ENCODE peak calls at places on chromosomes 1 and 21, in five cellular contexts. One of them, this sample, is unnamed.

GRCh38 chr1:182113879-182114626 is 52.5 kb upstream of the ZNF648 start:
- DNase-seq in IMR-90: no peak
- DNase-seq in HepG2: peak
- DNase-seq in GM12878: no peak
- DNase-seq in K562: no peak
- DNase-seq in this sample: no peak

GRCh38 chr1:26529655-26530539 is at the start of gene RPS6KA1:
- DNase-seq in IMR-90: peak
- DNase-seq in HepG2: peak
- DNase-seq in GM12878: no peak
- DNase-seq in K562: peak
- DNase-seq in this sample: peak

GRCh38 chr1:151924691-151925587 is 15.6 kb upstream of the THEM4 start:
- DNase-seq in IMR-90: no peak
- DNase-seq in HepG2: no peak
- DNase-seq in GM12878: peak
- DNase-seq in K562: no peak
- DNase-seq in this sample: no peak

GRCh38 chr21:29638761-29639327 is 301.0 kb downstream of the GRIK1 start:
- DNase-seq in IMR-90: no peak
- DNase-seq in HepG2: no peak
- DNase-seq in GM12878: no peak
- DNase-seq in K562: no peak
- DNase-seq in this sample: no peak

GRCh38 chr1:21175670-21176581 is 771 bp downstream of the EIF4G3 start:
- DNase-seq in IMR-90: no peak
- DNase-seq in HepG2: no peak
- DNase-seq in GM12878: no peak
- DNase-seq in K562: peak
- DNase-seq in this sample: peak

GRCh38 chr1:151581946-151582345 is 29.9 kb upstream of the SNX27 start:
- DNase-seq in IMR-90: no peak
- DNase-seq in HepG2: no peak
- DNase-seq in GM12878: no peak
- DNase-seq in K562: no peak
- DNase-seq in this sample: no peak

GRCh38 chr1:151720974-151721787 is at the start of gene RIIAD1:
- DNase-seq in IMR-90: no peak
- DNase-seq in HepG2: no peak
- DNase-seq in GM12878: no peak
- DNase-seq in K562: peak
- DNase-seq in this sample: peak

GRCh38 chr1:71509051-71509595 is 428.3 kb upstream of the ZRANB2 start:
- DNase-seq in IMR-90: peak
- DNase-seq in HepG2: no peak
- DNase-seq in GM12878: no peak
- DNase-seq in K562: no peak
- DNase-seq in this sample: no peak

GRCh38 chr1:65894738-65895605 is 102.3 kb downstream of the PDE4B start:
- DNase-seq in IMR-90: peak
- DNase-seq in HepG2: no peak
- DNase-seq in GM12878: peak
- DNase-seq in K562: no peak
- DNase-seq in this sample: no peak

GRCh38 chr1:72435025-72435424 is 152.7 kb upstream of the NEGR1 start:
- DNase-seq in IMR-90: peak
- DNase-seq in HepG2: no peak
- DNase-seq in GM12878: no peak
- DNase-seq in K562: no peak
- DNase-seq in this sample: no peak

GRCh38 chr1:57483954-57484353 is 60.1 kb upstream of the DAB1 start:
- DNase-seq in IMR-90: peak
- DNase-seq in HepG2: no peak
- DNase-seq in GM12878: no peak
- DNase-seq in K562: no peak
- DNase-seq in this sample: no peak

GRCh38 chr1:57949168-57949567 is 525.3 kb upstream of the DAB1 start:
- DNase-seq in IMR-90: no peak
- DNase-seq in HepG2: no peak
- DNase-seq in GM12878: no peak
- DNase-seq in K562: no peak
- DNase-seq in this sample: no peak

GRCh38 chr1:40694353-40694874 is 2.9 kb downstream of the NFYC start:
- DNase-seq in IMR-90: no peak
- DNase-seq in HepG2: no peak
- DNase-seq in GM12878: no peak
- DNase-seq in K562: no peak
- DNase-seq in this sample: no peak

GRCh38 chr1:245436407-245436806 is 281.6 kb downstream of the KIF26B start:
- DNase-seq in IMR-90: no peak
- DNase-seq in HepG2: no peak
- DNase-seq in GM12878: no peak
- DNase-seq in K562: no peak
- DNase-seq in this sample: no peak

GRCh38 chr1:85366391-85366790 is 90.0 kb upstream of the BCL10 start:
- DNase-seq in IMR-90: peak
- DNase-seq in HepG2: no peak
- DNase-seq in GM12878: no peak
- DNase-seq in K562: no peak
- DNase-seq in this sample: no peak

GRCh38 chr1:98939471-98939870 is 65.2 kb downstream of the PLPPR5 start:
- DNase-seq in IMR-90: no peak
- DNase-seq in HepG2: no peak
- DNase-seq in GM12878: no peak
- DNase-seq in K562: no peak
- DNase-seq in this sample: no peak

DNA sequence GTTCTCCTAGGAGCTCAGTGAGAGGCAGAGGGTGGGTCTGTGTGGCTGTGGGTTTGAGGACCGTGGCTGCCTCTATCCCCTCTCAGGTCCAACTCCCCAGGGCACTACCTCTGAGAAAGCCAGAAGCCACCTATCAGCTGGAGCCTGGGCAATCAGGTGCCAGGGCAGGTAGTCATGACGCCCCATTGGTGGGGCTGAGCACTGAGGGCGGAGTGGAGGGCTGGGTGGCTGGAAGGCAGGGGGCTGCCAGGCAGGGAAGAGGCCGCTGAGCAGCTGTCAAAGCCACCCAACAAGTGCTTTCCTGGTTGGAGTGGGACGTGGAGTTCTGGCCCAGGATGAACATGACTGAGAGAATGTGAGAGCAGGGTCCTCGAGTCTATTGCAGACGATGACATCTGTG is 164.9 kb upstream of the AJAP1 start:
- DNase-seq in IMR-90: no peak
- DNase-seq in HepG2: no peak
- DNase-seq in GM12878: no peak
- DNase-seq in K562: no peak
- DNase-seq in this sample: no peak
- TF ChIP-seq RFX5 in IMR-90: no peak
- TF ChIP-seq RFX5 in HepG2: no peak
- TF ChIP-seq RFX5 in GM12878: no peak
- TF ChIP-seq RFX5 in K562: no peak
- TF ChIP-seq RFX5 in this sample: no peak

DNA sequence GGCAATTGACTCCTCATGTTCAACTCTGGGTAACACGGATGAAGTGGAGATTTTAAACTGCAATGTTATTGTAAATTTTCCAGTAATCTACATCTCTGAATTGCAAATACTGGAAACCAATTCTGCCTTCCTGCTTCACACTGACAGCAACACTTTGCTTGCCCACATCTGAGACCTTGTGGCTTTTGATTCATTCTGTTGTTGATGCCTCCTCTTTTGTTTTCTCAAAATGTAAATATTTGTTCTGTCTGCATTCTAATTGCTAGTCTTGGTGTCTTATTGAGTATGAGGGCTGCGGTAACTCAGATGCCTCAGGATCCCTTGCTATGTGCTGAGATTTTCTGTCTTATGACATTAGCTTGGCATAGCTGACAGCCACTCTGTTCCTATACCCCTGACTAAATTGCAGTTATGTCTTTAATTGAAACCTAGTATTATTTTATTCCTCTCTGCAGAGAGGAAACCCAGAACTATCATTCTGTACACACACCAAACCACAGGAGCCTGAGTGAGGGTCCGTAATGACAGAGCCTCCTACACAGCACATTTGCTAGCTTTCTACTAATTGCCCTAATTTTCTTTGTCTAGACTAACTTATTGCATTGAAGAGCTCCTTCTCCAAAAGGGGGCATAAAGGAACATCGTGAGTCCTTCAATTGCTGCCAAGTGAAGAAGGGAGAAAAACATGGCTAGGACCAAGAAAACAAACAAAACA is 72.1 kb downstream of the GREM2 start:
- DNase-seq in IMR-90: no peak
- DNase-seq in HepG2: no peak
- DNase-seq in GM12878: no peak
- DNase-seq in K562: no peak
- DNase-seq in this sample: no peak
- TF ChIP-seq MXI1 in IMR-90: no peak
- TF ChIP-seq MXI1 in HepG2: no peak
- TF ChIP-seq MXI1 in GM12878: no peak
- TF ChIP-seq MXI1 in K562: no peak
- TF ChIP-seq MXI1 in this sample: no peak

GRCh38 chr1:59730302-59730701 is 84.4 kb upstream of the HOOK1 start:
- DNase-seq in IMR-90: peak
- DNase-seq in HepG2: no peak
- DNase-seq in GM12878: no peak
- DNase-seq in K562: no peak
- DNase-seq in this sample: no peak
- TF ChIP-seq RFX5 in IMR-90: no peak
- TF ChIP-seq RFX5 in HepG2: no peak
- TF ChIP-seq RFX5 in GM12878: no peak
- TF ChIP-seq RFX5 in K562: no peak
- TF ChIP-seq RFX5 in this sample: no peak

GRCh38 chr1:155125511-155125945 is 2.1 kb upstream of the EFNA1 start:
- DNase-seq in IMR-90: no peak
- DNase-seq in HepG2: no peak
- DNase-seq in GM12878: no peak
- DNase-seq in K562: no peak
- DNase-seq in this sample: no peak
- TF ChIP-seq MXI1 in IMR-90: no peak
- TF ChIP-seq MXI1 in HepG2: no peak
- TF ChIP-seq MXI1 in GM12878: no peak
- TF ChIP-seq MXI1 in K562: no peak
- TF ChIP-seq MXI1 in this sample: no peak

GRCh38 chr1:186736971-186737685 is 56.9 kb upstream of the PTGS2 start:
- DNase-seq in IMR-90: no peak
- DNase-seq in HepG2: no peak
- DNase-seq in GM12878: no peak
- DNase-seq in K562: no peak
- DNase-seq in this sample: no peak
- TF ChIP-seq RFX5 in IMR-90: no peak
- TF ChIP-seq RFX5 in HepG2: no peak
- TF ChIP-seq RFX5 in GM12878: no peak
- TF ChIP-seq RFX5 in K562: no peak
- TF ChIP-seq RFX5 in this sample: no peak

DNA sequence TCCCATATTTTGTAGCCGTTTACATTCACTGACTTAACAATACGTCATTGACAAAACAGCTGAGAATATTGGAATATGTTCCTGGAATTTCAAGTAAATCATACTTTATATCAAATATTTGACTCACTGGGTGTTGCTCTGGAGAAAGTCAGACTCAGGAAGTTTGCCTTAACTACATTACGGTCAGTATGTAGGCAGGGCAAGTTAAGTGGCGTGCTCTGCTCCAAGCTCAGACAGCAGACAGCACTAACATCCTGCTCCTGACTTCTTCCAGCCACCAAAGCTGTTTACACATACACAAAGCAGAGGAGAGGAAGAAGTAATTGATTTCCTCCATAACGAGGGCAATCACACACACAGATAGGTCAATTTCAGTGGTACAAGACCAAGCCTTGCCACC is 414.6 kb downstream of the LRRIQ3 start:
- DNase-seq in IMR-90: no peak
- DNase-seq in HepG2: no peak
- DNase-seq in GM12878: no peak
- DNase-seq in K562: no peak
- DNase-seq in this sample: no peak
- TF ChIP-seq MXI1 in IMR-90: no peak
- TF ChIP-seq MXI1 in HepG2: no peak
- TF ChIP-seq MXI1 in GM12878: no peak
- TF ChIP-seq MXI1 in K562: no peak
- TF ChIP-seq MXI1 in this sample: no peak

DNA sequence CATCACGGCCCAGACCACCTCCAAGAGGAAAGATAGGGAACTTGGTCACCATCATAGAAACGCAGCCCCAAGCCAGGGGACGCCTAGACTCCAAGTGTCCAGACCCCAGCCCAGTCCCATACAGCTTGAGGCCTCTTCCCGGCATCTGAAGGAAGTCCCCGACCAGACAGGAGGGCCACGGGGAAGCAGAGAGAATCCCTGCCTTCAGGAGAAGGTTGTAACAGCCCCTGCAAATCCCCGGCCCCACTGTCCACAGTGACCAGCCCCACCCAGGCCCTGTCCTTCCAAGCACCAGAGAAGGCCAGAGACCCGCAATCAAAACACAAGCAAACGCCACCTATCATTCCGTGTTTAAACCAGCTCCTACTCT is 1.7 kb downstream of the SLC19A1 start:
- DNase-seq in IMR-90: no peak
- DNase-seq in HepG2: no peak
- DNase-seq in GM12878: no peak
- DNase-seq in K562: no peak
- DNase-seq in this sample: peak
- TF ChIP-seq RFX5 in IMR-90: no peak
- TF ChIP-seq RFX5 in HepG2: no peak
- TF ChIP-seq RFX5 in GM12878: no peak
- TF ChIP-seq RFX5 in K562: no peak
- TF ChIP-seq RFX5 in this sample: no peak

GRCh38 chr1:55049271-55049913 is 10.0 kb downstream of the PCSK9 start:
- DNase-seq in IMR-90: no peak
- DNase-seq in HepG2: no peak
- DNase-seq in GM12878: no peak
- DNase-seq in K562: no peak
- DNase-seq in this sample: no peak
- TF ChIP-seq MXI1 in IMR-90: no peak
- TF ChIP-seq MXI1 in HepG2: no peak
- TF ChIP-seq MXI1 in GM12878: no peak
- TF ChIP-seq MXI1 in K562: no peak
- TF ChIP-seq MXI1 in this sample: no peak

DNA sequence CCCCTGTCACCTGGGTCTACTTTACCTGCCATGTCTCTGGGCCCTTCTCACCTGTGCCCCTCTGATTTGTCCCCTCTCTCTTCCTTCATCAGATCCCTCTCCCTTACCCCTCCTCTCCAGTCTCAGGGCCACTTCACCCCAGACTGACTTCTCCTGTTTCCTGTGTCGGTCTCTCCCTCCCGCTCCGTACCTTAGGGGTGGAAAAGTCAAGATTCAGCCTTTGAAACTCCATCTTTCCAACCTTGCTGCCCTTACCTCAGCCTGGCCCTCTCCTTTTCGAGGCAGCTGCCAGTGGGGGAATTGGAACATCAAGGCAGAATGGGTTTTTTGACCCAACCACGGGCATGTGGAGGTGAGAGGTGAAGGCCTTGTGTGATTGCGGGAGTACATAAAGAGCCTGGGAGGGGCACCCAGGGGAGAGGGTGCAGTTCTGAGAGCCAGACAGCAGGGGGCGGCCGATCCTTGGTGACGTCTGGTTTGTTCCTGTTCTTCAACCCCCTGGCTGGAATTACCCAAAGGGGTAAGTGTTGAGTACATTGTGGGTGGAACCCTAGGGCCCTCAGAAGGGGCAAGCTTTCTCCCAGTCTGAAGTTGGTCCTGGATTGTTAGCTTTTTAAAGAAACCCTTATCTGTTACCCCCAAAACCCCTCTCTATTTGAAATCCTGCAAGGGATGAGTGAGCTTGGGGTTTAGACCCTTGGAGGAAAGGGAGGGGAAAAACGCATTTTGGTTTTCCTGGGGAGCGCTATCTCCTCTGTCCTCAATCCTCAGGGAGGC is 12.3 kb upstream of the DMBX1 start:
- DNase-seq in IMR-90: peak
- DNase-seq in HepG2: peak
- DNase-seq in GM12878: peak
- DNase-seq in K562: peak
- DNase-seq in this sample: peak
- TF ChIP-seq RFX5 in IMR-90: no peak
- TF ChIP-seq RFX5 in HepG2: no peak
- TF ChIP-seq RFX5 in GM12878: no peak
- TF ChIP-seq RFX5 in K562: no peak
- TF ChIP-seq RFX5 in this sample: no peak